ENCODE peak calls at places on chromosomes 6 and 20, in four cellular contexts. Q, R, V and S are unnamed samples.

GRCh38 chr20:53595018-53595378 is 1.4 kb upstream of the ZNF217 start:
- DNase-seq in Q (no peak), R (no peak), V (no peak), S (no peak)

GRCh38 chr6:12927746-12928145 is 211.2 kb downstream of the PHACTR1 start:
- DNase-seq in V (no peak), R (no peak), Q (no peak), S (no peak)

GRCh38 chr20:22449115-22449973 is 135.0 kb downstream of the FOXA2 start:
- DNase-seq in R (no peak), Q (no peak), V (no peak), S (no peak)

GRCh38 chr20:4449977-4450715 is 271.6 kb upstream of the PRND start:
- DNase-seq in V (peak; percentile 11), R (peak; percentile 46), Q (no peak), S (peak; percentile 21)

GRCh38 chr20:13262701-13263335 is 41.7 kb downstream of the ISM1 start:
- DNase-seq in R (no peak), Q (no peak), V (no peak), S (no peak)

GRCh38 chr6:24971067-24971466 is 35.3 kb upstream of the RIPOR2 start:
- DNase-seq in R (no peak), Q (no peak), V (no peak), S (no peak)

GRCh38 chr20:56091635-56092180 is 86.4 kb upstream of the CBLN4 start:
- DNase-seq in V (no peak), Q (no peak), R (no peak), S (no peak)

GRCh38 chr20:52965819-52966218 is 6.3 kb upstream of the TSHZ2 start:
- DNase-seq in Q (no peak), V (no peak), R (no peak), S (no peak)

GRCh38 chr6:145372671-145373123 is 362.6 kb downstream of the EPM2A start:
- DNase-seq in V (no peak), R (peak; percentile 12), Q (peak; percentile 52), S (no peak)

GRCh38 chr6:115717472-115717871 is 343.2 kb downstream of the FRK start:
- DNase-seq in V (no peak), R (no peak), Q (peak; percentile 15), S (no peak)

GRCh38 chr20:47502801-47503239 is 1.1 kb downstream of the NCOA3 start:
- DNase-seq in V (peak; percentile 37), R (peak; percentile 52), Q (no peak), S (peak; percentile 44)

GRCh38 chr6:2684059-2684749 is 66.5 kb downstream of the MYLK4 start:
- DNase-seq in V (peak; percentile 67), Q (no peak), R (no peak), S (peak; percentile 46)

GRCh38 chr6:34386316-34387137 is 5.9 kb downstream of the NUDT3 start:
- DNase-seq in V (peak; percentile 44), Q (no peak), R (peak; percentile 78), S (peak; percentile 45)

DNA sequence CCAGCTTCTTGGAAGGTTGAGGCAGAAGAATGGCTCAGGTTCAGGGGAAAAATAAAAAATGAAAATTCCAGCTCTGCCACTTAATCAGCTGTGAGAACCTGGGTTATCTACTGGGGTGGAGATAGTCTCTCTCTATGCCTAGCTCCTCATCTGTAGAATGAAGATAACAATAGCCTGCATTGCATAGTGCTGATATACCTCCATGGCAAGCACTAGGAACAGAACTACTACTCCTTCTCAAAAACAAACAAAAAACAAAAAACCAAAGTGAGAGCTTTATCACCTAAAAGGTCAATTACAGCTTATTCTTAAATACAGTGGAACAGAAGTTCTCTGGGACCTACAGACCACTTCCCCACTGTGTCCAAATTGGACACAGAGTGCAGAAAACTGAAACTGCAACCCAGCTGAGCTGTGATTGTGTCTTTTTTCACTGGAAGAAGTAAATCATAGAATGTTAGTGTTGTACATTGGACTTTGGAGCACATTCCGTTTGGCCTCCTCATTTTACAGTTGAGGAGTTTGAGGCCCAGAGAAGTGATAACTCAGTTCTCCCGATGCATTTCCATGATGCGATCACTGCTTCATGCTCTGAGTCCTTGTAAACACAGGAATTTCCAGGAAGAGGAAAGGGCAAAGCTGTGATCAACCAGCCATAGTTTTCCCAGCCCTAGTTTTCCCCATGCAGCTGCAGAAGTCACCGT is 23.3 kb downstream of the MTFR2 start:
- DNase-seq in Q (no peak), V (peak; percentile 73), R (peak; percentile 33), S (no peak)
- H3K27ac ChIP-seq in Q (no peak overlapping the region), V (no peak overlapping the region), R (no peak overlapping the region), S (peak overlapping the region; percentile 93)

GRCh38 chr6:31940256-31940664 is 5.6 kb upstream of the CFB start:
- DNase-seq in R (peak; percentile 78), Q (no peak), V (no peak), S (no peak)
- TF ChIP-seq CHD4 in R (no peak), Q (no peak), V (no peak), S (no peak)

GRCh38 chr6:105569706-105570105 is 166.8 kb upstream of the PREP start:
- DNase-seq in V (peak; percentile 9), Q (no peak), R (peak; percentile 59), S (peak; percentile 86)
- H3K27ac ChIP-seq in V (no peak overlapping the region), Q (no peak overlapping the region), R (no peak overlapping the region), S (peak overlapping the region; percentile 72)

GRCh38 chr6:816510-817084 is 123.7 kb upstream of the EXOC2 start:
- DNase-seq in V (no peak), Q (no peak), R (peak; percentile 40), S (no peak)
- TF ChIP-seq CHD4 in V (no peak), Q (no peak), R (no peak), S (no peak)

DNA sequence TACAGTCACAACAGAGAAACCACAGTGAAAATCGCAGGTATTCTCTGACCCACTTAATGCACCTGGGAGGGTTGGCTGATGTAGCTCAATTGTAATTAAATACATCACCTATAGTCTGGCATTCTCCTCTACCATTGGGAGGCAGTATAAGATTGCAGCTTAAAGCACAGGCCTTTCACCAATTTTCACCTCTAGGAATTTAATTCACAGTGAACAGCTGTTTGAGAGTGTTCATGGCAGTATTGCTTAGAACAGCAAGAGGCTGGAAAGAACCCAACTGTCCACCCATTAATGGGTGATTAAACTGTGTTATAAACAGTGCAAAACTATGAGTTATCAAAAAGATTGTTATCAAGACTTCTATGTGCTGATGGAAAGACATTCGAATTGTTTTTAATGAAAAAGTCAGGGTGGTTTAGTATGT is 2.0 kb downstream of the EDEM2 start:
- DNase-seq in Q (peak; percentile 23), V (peak; percentile 79), R (peak; percentile 77), S (peak; percentile 77)
- H3K27ac ChIP-seq in Q (peak overlapping the region; percentile 56), V (no peak overlapping the region), R (no peak overlapping the region), S (peak overlapping the region; percentile 89)

DNA sequence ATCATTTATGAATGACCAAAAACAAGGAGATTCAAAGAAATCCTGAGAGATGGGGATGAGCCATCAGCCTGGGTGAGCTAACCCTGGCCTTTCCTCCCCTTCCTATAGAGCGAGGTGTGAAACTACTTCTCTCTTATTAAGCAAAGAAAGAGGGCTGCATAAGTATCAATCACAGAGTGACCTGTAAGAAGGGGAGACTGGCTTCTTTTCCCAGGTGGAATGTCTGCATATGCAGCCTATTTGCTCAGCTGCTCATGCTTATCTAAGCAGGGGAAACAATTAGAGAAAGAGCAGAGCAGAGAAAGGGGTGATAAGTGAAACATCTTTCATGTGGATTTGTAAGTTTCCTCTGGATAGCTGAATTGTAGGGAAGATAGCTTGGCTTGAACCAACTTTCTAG is 160.0 kb downstream of the PKHD1 start:
- DNase-seq in V (no peak), Q (no peak), R (no peak), S (no peak)
- TF ChIP-seq CHD4 in V (no peak), Q (no peak), R (no peak), S (no peak)

DNA sequence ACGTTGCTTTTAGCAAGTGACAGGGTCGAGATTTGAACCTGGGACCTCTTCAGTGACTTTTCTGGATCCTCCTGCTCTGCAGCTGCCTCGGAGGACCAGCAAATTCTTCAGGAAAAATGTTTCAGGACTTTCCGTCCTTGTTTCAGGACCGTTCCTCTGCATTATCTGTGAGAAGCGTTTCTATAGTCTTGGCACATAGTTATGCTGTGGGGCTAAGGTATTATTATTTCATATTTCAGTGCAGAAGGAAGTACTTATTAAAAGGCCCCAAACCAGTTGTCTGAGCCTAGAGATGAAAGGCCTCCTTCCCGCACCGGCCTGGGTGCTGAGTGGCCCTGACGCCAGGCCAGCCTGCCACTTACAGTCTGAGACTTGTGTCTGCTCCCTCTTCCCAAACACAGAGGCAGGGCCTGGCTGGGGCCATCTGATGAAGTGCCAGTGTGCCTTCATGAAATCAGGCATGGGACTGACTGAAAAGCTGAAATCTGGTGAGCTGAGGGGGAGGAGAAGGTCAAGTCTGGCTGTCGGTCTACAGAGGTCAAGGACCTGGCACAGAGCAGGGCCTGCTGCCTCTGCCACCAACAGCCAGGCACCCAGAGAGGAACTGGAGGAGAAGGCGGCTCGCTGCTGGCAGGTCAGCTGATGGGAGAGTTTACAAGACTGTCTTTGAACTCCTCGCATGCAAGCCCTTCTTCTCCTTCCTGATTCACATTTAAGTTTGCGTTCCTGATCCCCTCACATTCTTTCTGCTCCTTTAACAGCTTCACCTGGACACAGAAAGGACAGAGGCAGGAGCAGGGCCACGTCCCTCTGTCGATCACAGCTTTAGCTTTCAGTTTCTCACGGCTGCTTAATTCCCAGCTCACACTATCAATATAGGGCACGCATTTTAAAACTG is 8.9 kb upstream of the QKI start:
- DNase-seq in Q (no peak), R (peak; percentile 50), V (no peak), S (no peak)
- H3K27ac ChIP-seq in Q (peak overlapping the region; percentile 79), R (peak overlapping the region; percentile 34), V (no peak overlapping the region), S (no peak overlapping the region)

DNA sequence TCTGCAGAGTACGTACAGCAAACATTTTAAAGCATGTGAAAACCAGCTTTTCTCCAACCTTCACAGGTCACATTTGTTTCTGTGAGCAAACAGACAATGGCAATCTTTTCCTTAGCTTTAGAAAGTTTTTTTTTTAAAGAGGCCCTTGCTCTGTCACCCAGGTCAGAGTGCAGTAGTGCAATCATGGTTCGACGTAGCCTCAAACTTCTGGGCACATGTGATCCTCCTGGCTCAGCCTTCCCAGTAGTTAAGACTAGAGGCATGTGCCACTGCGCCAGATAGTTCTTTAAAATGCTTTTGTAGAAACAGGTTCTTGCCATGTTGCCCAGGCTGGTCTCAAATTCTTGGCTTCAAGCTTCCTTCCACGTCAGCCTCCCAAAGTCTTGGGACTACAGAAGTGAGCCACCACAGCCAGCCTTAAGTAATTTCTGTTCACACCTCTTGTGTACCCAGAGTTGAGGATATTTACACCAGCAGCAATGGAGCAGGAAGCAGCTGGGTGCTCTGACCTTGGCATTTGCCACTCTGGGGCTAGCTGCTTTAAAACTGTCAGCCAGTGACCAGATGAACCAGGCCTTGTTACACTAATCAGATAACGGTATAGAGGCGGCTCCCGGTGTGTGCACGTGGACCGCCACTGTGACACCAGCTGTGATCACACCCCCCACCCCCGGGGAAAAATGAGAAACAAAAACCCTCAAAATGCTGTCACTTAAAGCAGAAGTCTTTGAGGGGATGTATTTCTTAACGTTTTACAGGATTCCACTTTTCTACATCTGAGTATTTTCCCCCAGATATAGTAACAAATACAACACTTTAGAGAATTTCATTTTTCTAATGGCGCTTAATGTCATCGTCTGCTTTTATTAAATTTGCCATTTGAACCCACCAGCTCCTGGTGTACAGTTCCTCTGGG is 71.3 kb downstream of the AKAP12 start:
- DNase-seq in Q (no peak), R (peak; percentile 58), V (peak; percentile 11), S (no peak)
- TF ChIP-seq CHD4 in Q (no peak), R (no peak), V (no peak), S (no peak)

GRCh38 chr6:130628862-130629261 is 198.3 kb upstream of the SMLR1 start:
- DNase-seq in V (no peak), Q (no peak), R (no peak), S (no peak)

GRCh38 chr6:130632897-130633296 is 194.3 kb upstream of the SMLR1 start:
- DNase-seq in Q (no peak), R (no peak), V (no peak), S (no peak)

GRCh38 chr6:130629640-130630039 is 197.6 kb upstream of the SMLR1 start:
- DNase-seq in Q (no peak), V (no peak), R (no peak), S (no peak)

GRCh38 chr6:130632288-130632687 is 194.9 kb upstream of the SMLR1 start:
- DNase-seq in Q (no peak), V (no peak), R (peak; percentile 7), S (no peak)
- H3K27ac ChIP-seq in Q (no peak overlapping the region), V (no peak overlapping the region), R (no peak overlapping the region), S (no peak overlapping the region)